ENCODE peak calls at places on chromosomes 13 and 19, in seven cellular contexts. One of them, this sample, is unnamed.

GRCh38 chr19:12064266-12065099 is at the start of gene ZNF844:
- DNase-seq in body of pancreas: peak; percentile 98
- DNase-seq in kidney epithelial cell: peak; percentile 37
- DNase-seq in A673: peak; percentile 67
- DNase-seq in brain microvascular endothelial cell: peak; percentile 89
- DNase-seq in fibroblast of lung: peak; percentile 91
- DNase-seq in right lobe of liver: peak; percentile 96
- DNase-seq in this sample: peak; percentile 99

GRCh38 chr13:102862624-102863210 is 16.9 kb downstream of the ERCC5 start:
- DNase-seq in body of pancreas: no peak
- DNase-seq in kidney epithelial cell: no peak
- DNase-seq in A673: peak; percentile 14
- DNase-seq in brain microvascular endothelial cell: no peak
- DNase-seq in fibroblast of lung: no peak
- DNase-seq in right lobe of liver: no peak
- DNase-seq in this sample: no peak

GRCh38 chr13:114266241-114266640 is 15.2 kb upstream of the UPF3A start:
- DNase-seq in body of pancreas: no peak
- DNase-seq in kidney epithelial cell: no peak
- DNase-seq in A673: no peak
- DNase-seq in brain microvascular endothelial cell: no peak
- DNase-seq in fibroblast of lung: no peak
- DNase-seq in right lobe of liver: no peak
- DNase-seq in this sample: no peak

GRCh38 chr19:45182758-45183157 is 4.2 kb downstream of the BLOC1S3 start:
- DNase-seq in body of pancreas: no peak
- DNase-seq in kidney epithelial cell: no peak
- DNase-seq in A673: no peak
- DNase-seq in brain microvascular endothelial cell: no peak
- DNase-seq in fibroblast of lung: no peak
- DNase-seq in right lobe of liver: no peak
- DNase-seq in this sample: no peak

GRCh38 chr13:42474954-42475353 is 99.0 kb upstream of the TNFSF11 start:
- DNase-seq in body of pancreas: no peak
- DNase-seq in kidney epithelial cell: peak; percentile 9
- DNase-seq in A673: no peak
- DNase-seq in brain microvascular endothelial cell: peak; percentile 99
- DNase-seq in fibroblast of lung: peak; percentile 97
- DNase-seq in right lobe of liver: no peak
- DNase-seq in this sample: no peak

GRCh38 chr13:106348032-106348431 is 187.4 kb downstream of the EFNB2 start:
- DNase-seq in body of pancreas: no peak
- DNase-seq in kidney epithelial cell: peak; percentile 71
- DNase-seq in A673: no peak
- DNase-seq in brain microvascular endothelial cell: peak; percentile 68
- DNase-seq in fibroblast of lung: peak; percentile 44
- DNase-seq in right lobe of liver: no peak
- DNase-seq in this sample: no peak

GRCh38 chr19:49643466-49643865 is 1.5 kb downstream of the SCAF1 start:
- DNase-seq in body of pancreas: no peak
- DNase-seq in kidney epithelial cell: no peak
- DNase-seq in A673: no peak
- DNase-seq in brain microvascular endothelial cell: no peak
- DNase-seq in fibroblast of lung: no peak
- DNase-seq in right lobe of liver: no peak
- DNase-seq in this sample: no peak

GRCh38 chr19:33497151-33497777 is 24.3 kb downstream of the PEPD start:
- DNase-seq in body of pancreas: no peak
- DNase-seq in kidney epithelial cell: no peak
- DNase-seq in A673: no peak
- DNase-seq in brain microvascular endothelial cell: no peak
- DNase-seq in fibroblast of lung: no peak
- DNase-seq in right lobe of liver: no peak
- DNase-seq in this sample: no peak

GRCh38 chr19:56309511-56310185 is 5.0 kb downstream of the ZSCAN5A start:
- DNase-seq in body of pancreas: peak; percentile 38
- DNase-seq in kidney epithelial cell: no peak
- DNase-seq in A673: peak; percentile 77
- DNase-seq in brain microvascular endothelial cell: peak; percentile 36
- DNase-seq in fibroblast of lung: peak; percentile 23
- DNase-seq in right lobe of liver: no peak
- DNase-seq in this sample: peak; percentile 78

GRCh38 chr19:32708457-32708856 is 11.1 kb upstream of the TDRD12 start:
- DNase-seq in body of pancreas: no peak
- DNase-seq in kidney epithelial cell: no peak
- DNase-seq in A673: no peak
- DNase-seq in brain microvascular endothelial cell: no peak
- DNase-seq in fibroblast of lung: no peak
- DNase-seq in right lobe of liver: no peak
- DNase-seq in this sample: no peak

GRCh38 chr13:66365101-66365500 is 865.0 kb downstream of the PCDH9 start:
- DNase-seq in body of pancreas: no peak
- DNase-seq in kidney epithelial cell: no peak
- DNase-seq in A673: no peak
- DNase-seq in brain microvascular endothelial cell: no peak
- DNase-seq in fibroblast of lung: peak; percentile 43
- DNase-seq in right lobe of liver: no peak
- DNase-seq in this sample: no peak

GRCh38 chr19:28028881-28029280 is 1184.1 kb downstream of the UQCRFS1 start:
- DNase-seq in body of pancreas: no peak
- DNase-seq in kidney epithelial cell: no peak
- DNase-seq in A673: no peak
- DNase-seq in brain microvascular endothelial cell: no peak
- DNase-seq in fibroblast of lung: no peak
- DNase-seq in right lobe of liver: no peak
- DNase-seq in this sample: no peak

GRCh38 chr13:100129605-100130004 is 40.7 kb downstream of the PCCA start:
- DNase-seq in body of pancreas: peak; percentile 41
- DNase-seq in kidney epithelial cell: no peak
- DNase-seq in A673: no peak
- DNase-seq in brain microvascular endothelial cell: no peak
- DNase-seq in fibroblast of lung: no peak
- DNase-seq in right lobe of liver: no peak
- DNase-seq in this sample: no peak

GRCh38 chr19:30074741-30075460 is 132.9 kb downstream of the URI1 start:
- DNase-seq in body of pancreas: no peak
- DNase-seq in kidney epithelial cell: no peak
- DNase-seq in A673: no peak
- DNase-seq in brain microvascular endothelial cell: no peak
- DNase-seq in fibroblast of lung: no peak
- DNase-seq in right lobe of liver: no peak
- DNase-seq in this sample: peak; percentile 59

GRCh38 chr13:29362849-29363604 is 232.5 kb downstream of the SLC7A1 start:
- DNase-seq in body of pancreas: peak; percentile 42
- DNase-seq in kidney epithelial cell: no peak
- DNase-seq in A673: peak; percentile 66
- DNase-seq in brain microvascular endothelial cell: peak; percentile 39
- DNase-seq in fibroblast of lung: peak; percentile 31
- DNase-seq in right lobe of liver: no peak
- DNase-seq in this sample: no peak

GRCh38 chr19:29872224-29872731 is 60.5 kb downstream of the CCNE1 start:
- DNase-seq in body of pancreas: no peak
- DNase-seq in kidney epithelial cell: no peak
- DNase-seq in A673: peak; percentile 33
- DNase-seq in brain microvascular endothelial cell: no peak
- DNase-seq in fibroblast of lung: peak; percentile 5
- DNase-seq in right lobe of liver: no peak
- DNase-seq in this sample: peak; percentile 62

GRCh38 chr13:51823861-51824260 is 19.9 kb upstream of the DHRS12 start:
- DNase-seq in body of pancreas: no peak
- DNase-seq in kidney epithelial cell: no peak
- DNase-seq in A673: no peak
- DNase-seq in brain microvascular endothelial cell: no peak
- DNase-seq in fibroblast of lung: no peak
- DNase-seq in right lobe of liver: no peak
- DNase-seq in this sample: no peak

GRCh38 chr19:351976-352625 is 7.5 kb upstream of the MIER2 start:
- DNase-seq in body of pancreas: no peak
- DNase-seq in kidney epithelial cell: no peak
- DNase-seq in A673: no peak
- DNase-seq in brain microvascular endothelial cell: no peak
- DNase-seq in fibroblast of lung: no peak
- DNase-seq in right lobe of liver: peak; percentile 17
- DNase-seq in this sample: peak; percentile 57

GRCh38 chr13:76764429-76764828 is 121.8 kb downstream of the KCTD12 start:
- DNase-seq in body of pancreas: peak; percentile 63
- DNase-seq in kidney epithelial cell: no peak
- DNase-seq in A673: peak; percentile 8
- DNase-seq in brain microvascular endothelial cell: peak; percentile 46
- DNase-seq in fibroblast of lung: peak; percentile 47
- DNase-seq in right lobe of liver: peak; percentile 50
- DNase-seq in this sample: peak; percentile 63

GRCh38 chr19:45213031-45213430 is 32.2 kb downstream of the EXOC3L2 start:
- DNase-seq in body of pancreas: no peak
- DNase-seq in kidney epithelial cell: no peak
- DNase-seq in A673: no peak
- DNase-seq in brain microvascular endothelial cell: no peak
- DNase-seq in fibroblast of lung: no peak
- DNase-seq in right lobe of liver: no peak
- DNase-seq in this sample: no peak

GRCh38 chr19:39131255-39131755 is 5.7 kb downstream of the PAK4 start:
- DNase-seq in body of pancreas: peak; percentile 21
- DNase-seq in kidney epithelial cell: no peak
- DNase-seq in A673: no peak
- DNase-seq in brain microvascular endothelial cell: peak; percentile 22
- DNase-seq in fibroblast of lung: no peak
- DNase-seq in right lobe of liver: no peak
- DNase-seq in this sample: no peak

GRCh38 chr19:8575467-8575997 is 1.7 kb downstream of the MYO1F start:
- DNase-seq in body of pancreas: no peak
- DNase-seq in kidney epithelial cell: no peak
- DNase-seq in A673: peak; percentile 43
- DNase-seq in brain microvascular endothelial cell: peak; percentile 12
- DNase-seq in fibroblast of lung: peak; percentile 22
- DNase-seq in right lobe of liver: peak; percentile 46
- DNase-seq in this sample: no peak

GRCh38 chr13:27792393-27793218 is at the start of gene GSX1:
- DNase-seq in body of pancreas: peak; percentile 79
- DNase-seq in kidney epithelial cell: peak; percentile 7
- DNase-seq in A673: peak; percentile 75
- DNase-seq in brain microvascular endothelial cell: peak; percentile 51
- DNase-seq in fibroblast of lung: peak; percentile 74
- DNase-seq in right lobe of liver: peak; percentile 65
- DNase-seq in this sample: peak; percentile 86
- TF ChIP-seq CTCF in body of pancreas: no peak
- TF ChIP-seq CTCF in kidney epithelial cell: no peak
- TF ChIP-seq CTCF in A673: no peak
- TF ChIP-seq CTCF in brain microvascular endothelial cell: no peak
- TF ChIP-seq CTCF in fibroblast of lung: no peak
- TF ChIP-seq CTCF in right lobe of liver: no peak
- TF ChIP-seq CTCF in this sample: no peak

GRCh38 chr19:20051841-20052768 is 12.8 kb upstream of the ZNF682 start:
- DNase-seq in body of pancreas: peak; percentile 99
- DNase-seq in kidney epithelial cell: peak; percentile 97
- DNase-seq in A673: peak; percentile 7
- DNase-seq in brain microvascular endothelial cell: peak; percentile 99
- DNase-seq in fibroblast of lung: peak; percentile 99
- DNase-seq in right lobe of liver: peak; percentile 96
- DNase-seq in this sample: peak; percentile 96
- H3K36me3 ChIP-seq in body of pancreas: no peaks in the 10 kb centered on the region
- H3K36me3 ChIP-seq in kidney epithelial cell: no peaks in the 10 kb centered on the region
- H3K36me3 ChIP-seq in A673: no peaks in the 10 kb centered on the region
- H3K36me3 ChIP-seq in brain microvascular endothelial cell: no peaks in the 10 kb centered on the region
- H3K36me3 ChIP-seq in fibroblast of lung: no peaks in the 10 kb centered on the region
- H3K36me3 ChIP-seq in right lobe of liver: no peaks in the 10 kb centered on the region
- H3K36me3 ChIP-seq in this sample: no peaks in the 10 kb centered on the region

DNA sequence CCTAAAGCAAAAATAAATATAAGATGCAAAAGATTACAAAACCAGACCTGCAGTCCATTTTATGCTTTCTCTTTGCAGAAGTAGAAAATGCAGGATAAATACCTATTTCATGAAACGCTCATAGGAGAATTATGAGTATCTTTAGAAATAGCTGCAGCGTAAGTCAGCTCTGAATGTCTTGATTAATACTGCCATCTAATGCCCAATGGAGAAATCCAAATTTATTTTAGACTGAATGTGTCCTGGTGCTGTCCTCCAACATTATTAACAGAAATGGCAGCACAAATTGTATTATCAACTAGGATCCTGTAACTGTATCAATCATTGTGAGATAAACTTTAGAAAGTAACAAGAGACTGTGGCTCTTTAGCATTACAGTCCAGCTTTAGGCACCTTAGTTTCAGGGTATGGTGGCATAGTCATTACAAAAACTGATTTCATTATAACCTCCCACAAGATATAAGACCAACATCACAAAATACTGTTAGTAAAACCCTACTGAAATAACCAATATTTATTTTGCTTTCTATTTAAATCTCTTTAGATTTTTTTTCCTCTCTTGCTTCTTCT is 162.1 kb upstream of the MIR17HG start:
- DNase-seq in body of pancreas: no peak
- DNase-seq in kidney epithelial cell: no peak
- DNase-seq in A673: peak; percentile 31
- DNase-seq in brain microvascular endothelial cell: peak; percentile 1
- DNase-seq in fibroblast of lung: peak; percentile 57
- DNase-seq in right lobe of liver: no peak
- DNase-seq in this sample: no peak
- TF ChIP-seq CTCF in body of pancreas: peak; percentile 35
- TF ChIP-seq CTCF in kidney epithelial cell: peak; percentile 22
- TF ChIP-seq CTCF in A673: peak; percentile 54
- TF ChIP-seq CTCF in brain microvascular endothelial cell: peak; percentile 25
- TF ChIP-seq CTCF in fibroblast of lung: peak; percentile 34
- TF ChIP-seq CTCF in right lobe of liver: no peak
- TF ChIP-seq CTCF in this sample: peak; percentile 21

DNA sequence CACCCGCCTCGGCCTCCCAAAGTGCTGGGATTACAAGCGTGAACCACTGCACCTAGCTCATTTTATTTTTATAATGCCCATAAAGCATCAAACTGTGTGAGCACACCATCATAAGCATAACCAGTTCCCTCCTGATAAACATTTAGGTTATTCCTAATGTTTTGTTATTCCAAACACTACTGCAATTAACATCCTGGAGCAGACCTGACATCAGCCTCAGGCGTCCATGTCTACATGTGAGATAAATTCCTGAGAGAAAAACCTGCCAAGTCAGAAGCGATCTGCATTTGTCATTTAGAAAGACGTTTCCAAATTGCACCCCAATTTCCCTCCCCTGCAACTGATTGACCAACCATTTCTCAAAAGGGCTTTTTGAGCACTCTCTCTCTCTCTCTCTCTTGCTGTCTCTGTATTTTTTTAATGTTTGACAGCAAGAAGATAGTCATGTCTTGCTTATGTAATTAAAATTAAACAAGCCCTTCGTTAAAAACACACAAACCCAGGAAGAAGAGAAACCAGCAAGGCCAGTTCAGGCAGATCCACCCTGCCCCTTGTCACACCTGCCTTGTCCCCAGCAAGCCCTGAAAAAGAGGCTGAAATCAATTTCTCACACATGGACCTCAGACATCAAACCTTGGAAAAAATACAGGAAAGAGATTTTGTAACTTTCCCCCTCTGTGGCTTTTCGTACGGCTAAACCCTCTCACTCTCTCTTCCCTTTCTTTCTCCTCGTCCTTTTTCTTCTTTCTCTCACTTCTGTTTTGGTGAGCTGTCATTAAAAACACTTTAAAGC is 9.9 kb downstream of the LYPD3 start:
- DNase-seq in body of pancreas: no peak
- DNase-seq in kidney epithelial cell: no peak
- DNase-seq in A673: no peak
- DNase-seq in brain microvascular endothelial cell: no peak
- DNase-seq in fibroblast of lung: no peak
- DNase-seq in right lobe of liver: no peak
- DNase-seq in this sample: no peak
- H3K36me3 ChIP-seq in body of pancreas: no peaks in the 10 kb centered on the region
- H3K36me3 ChIP-seq in kidney epithelial cell: no peaks in the 10 kb centered on the region
- H3K36me3 ChIP-seq in A673: no peaks in the 10 kb centered on the region
- H3K36me3 ChIP-seq in brain microvascular endothelial cell: no peaks in the 10 kb centered on the region
- H3K36me3 ChIP-seq in fibroblast of lung: no peaks in the 10 kb centered on the region
- H3K36me3 ChIP-seq in right lobe of liver: no peaks in the 10 kb centered on the region
- H3K36me3 ChIP-seq in this sample: no peaks in the 10 kb centered on the region

GRCh38 chr13:27359203-27359821 is 65.1 kb upstream of the GTF3A start:
- DNase-seq in body of pancreas: peak; percentile 78
- DNase-seq in kidney epithelial cell: no peak
- DNase-seq in A673: peak; percentile 68
- DNase-seq in brain microvascular endothelial cell: peak; percentile 64
- DNase-seq in fibroblast of lung: peak; percentile 79
- DNase-seq in right lobe of liver: peak; percentile 71
- DNase-seq in this sample: peak; percentile 77
- TF ChIP-seq CTCF in body of pancreas: peak; percentile 78
- TF ChIP-seq CTCF in kidney epithelial cell: peak; percentile 78
- TF ChIP-seq CTCF in A673: peak; percentile 80
- TF ChIP-seq CTCF in brain microvascular endothelial cell: peak; percentile 88
- TF ChIP-seq CTCF in fibroblast of lung: peak; percentile 86
- TF ChIP-seq CTCF in right lobe of liver: peak; percentile 83
- TF ChIP-seq CTCF in this sample: peak; percentile 80

This sample was measured in upper lobe of right lung.